ENCODE peak calls at places on chromosomes 1 and 21, in six cellular contexts. Q, G, L, U, V and W are unnamed samples. For H3K27me3, the result is how much of the 10 kb centered on the place peaks cover.

GRCh38 chr1:32063261-32063681 is 9.5 kb upstream of the TMEM39B start:
- DNase-seq in G (no peak), L (no peak), V (no peak), U (peak), Q (no peak), W (peak)

GRCh38 chr1:157370698-157371097 is 181.6 kb downstream of the FCRL5 start:
- DNase-seq in L (no peak), U (no peak), Q (no peak), G (no peak), V (no peak), W (no peak)

GRCh38 chr1:101283443-101283842 is 46.6 kb downstream of the S1PR1 start:
- DNase-seq in V (no peak), U (no peak), L (peak), Q (no peak), G (no peak), W (no peak)

GRCh38 chr1:27831568-27832410 is 1.2 kb downstream of the PPP1R8 start:
- DNase-seq in V (no peak), Q (no peak), G (no peak), L (peak), U (peak), W (no peak)

GRCh38 chr21:15740383-15740782 is 10.6 kb downstream of the USP25 start:
- DNase-seq in U (no peak), G (no peak), V (no peak), Q (no peak), L (no peak), W (no peak)

GRCh38 chr21:45465105-45465504 is 60.1 kb downstream of the COL18A1 start:
- DNase-seq in G (no peak), Q (no peak), V (no peak), L (no peak), U (no peak), W (no peak)

GRCh38 chr21:33864150-33864549 is 51.5 kb downstream of the ATP5PO start:
- DNase-seq in L (no peak), V (no peak), G (no peak), U (no peak), Q (no peak), W (no peak)

GRCh38 chr1:206800411-206800810 is 28.1 kb upstream of the IL10 start:
- DNase-seq in U (peak), V (no peak), Q (no peak), L (no peak), G (no peak), W (no peak)

GRCh38 chr1:176541663-176542062 is 78.7 kb downstream of the PAPPA2 start:
- DNase-seq in U (peak), L (no peak), G (no peak), Q (no peak), V (no peak), W (no peak)

GRCh38 chr1:60903591-60903990 is 178.8 kb upstream of the NFIA start:
- DNase-seq in G (no peak), V (peak), L (no peak), Q (no peak), U (no peak), W (no peak)

GRCh38 chr1:56180806-56181205 is 398.6 kb downstream of the PLPP3 start:
- DNase-seq in G (no peak), U (no peak), L (no peak), V (no peak), Q (no peak), W (peak)

GRCh38 chr1:43824795-43825194 is 108.8 kb upstream of the ARTN start:
- DNase-seq in U (no peak), G (no peak), Q (no peak), L (no peak), V (no peak), W (no peak)

GRCh38 chr1:20381045-20381641 is 90.5 kb downstream of the VWA5B1 start:
- DNase-seq in G (no peak), V (no peak), Q (no peak), L (no peak), U (no peak), W (no peak)

GRCh38 chr1:33338495-33339211 is 17.8 kb upstream of the A3GALT2 start:
- DNase-seq in G (peak), U (peak), L (peak), V (peak), Q (no peak), W (no peak)

GRCh38 chr1:44511769-44512168 is 106.7 kb downstream of the RNF220 start:
- DNase-seq in Q (no peak), G (no peak), U (no peak), L (no peak), V (no peak), W (no peak)

GRCh38 chr1:90504509-90504908 is 212.6 kb downstream of the BARHL2 start:
- DNase-seq in Q (no peak), V (no peak), L (no peak), U (no peak), G (no peak), W (no peak)

GRCh38 chr1:15760520-15761211 is 2.1 kb downstream of the FBLIM1 start:
- DNase-seq in V (no peak), U (peak), L (peak), G (peak), Q (no peak), W (no peak)

GRCh38 chr1:169601096-169601881 is 15.0 kb upstream of the F5 start:
- DNase-seq in V (no peak), Q (peak), L (peak), G (no peak), U (peak), W (peak)

GRCh38 chr1:198856601-198857000 is 217.8 kb downstream of the PTPRC start:
- DNase-seq in G (no peak), L (no peak), Q (no peak), V (no peak), U (no peak), W (no peak)

GRCh38 chr1:15426492-15427279 is 11.6 kb upstream of the CTRC start:
- DNase-seq in G (peak), Q (no peak), U (no peak), L (no peak), V (no peak), W (no peak)

GRCh38 chr1:210489491-210489890 is 160.8 kb downstream of the HHAT start:
- DNase-seq in U (no peak), Q (no peak), L (no peak), V (no peak), G (no peak), W (no peak)

GRCh38 chr21:42047821-42048613 is 23.1 kb upstream of the UMODL1 start:
- DNase-seq in U (peak), G (peak), Q (no peak), V (no peak), L (no peak), W (no peak)

GRCh38 chr1:20100632-20101355 is 18.5 kb downstream of the PLA2G2D start:
- DNase-seq in V (peak), L (peak), G (peak), U (peak), Q (no peak), W (peak)

GRCh38 chr1:53362270-53362669 is 34.4 kb upstream of the LRP8 start:
- DNase-seq in U (no peak), V (no peak), Q (no peak), G (no peak), L (peak), W (no peak)

GRCh38 chr1:32885691-32886011 is 640 bp upstream of the HPCA start:
- DNase-seq in Q (no peak), G (no peak), V (no peak), U (no peak), L (peak), W (no peak)

GRCh38 chr1:231550448-231550781 is 21.9 kb downstream of the TSNAX start:
- DNase-seq in L (peak), Q (no peak), G (peak), V (no peak), U (peak), W (no peak)

GRCh38 chr1:206633708-206634121 is 1.6 kb upstream of the DYRK3 start:
- DNase-seq in V (no peak), U (peak), L (peak), G (peak), Q (no peak), W (no peak)

GRCh38 chr1:228087771-228088251 is 5.3 kb downstream of the ARF1 start:
- DNase-seq in Q (no peak), G (no peak), U (peak), V (peak), L (no peak), W (no peak)

GRCh38 chr1:109392788-109393580 is 4.7 kb downstream of the SORT1 start:
- DNase-seq in G (peak), Q (no peak), L (no peak), U (no peak), V (peak), W (no peak)

DNA sequence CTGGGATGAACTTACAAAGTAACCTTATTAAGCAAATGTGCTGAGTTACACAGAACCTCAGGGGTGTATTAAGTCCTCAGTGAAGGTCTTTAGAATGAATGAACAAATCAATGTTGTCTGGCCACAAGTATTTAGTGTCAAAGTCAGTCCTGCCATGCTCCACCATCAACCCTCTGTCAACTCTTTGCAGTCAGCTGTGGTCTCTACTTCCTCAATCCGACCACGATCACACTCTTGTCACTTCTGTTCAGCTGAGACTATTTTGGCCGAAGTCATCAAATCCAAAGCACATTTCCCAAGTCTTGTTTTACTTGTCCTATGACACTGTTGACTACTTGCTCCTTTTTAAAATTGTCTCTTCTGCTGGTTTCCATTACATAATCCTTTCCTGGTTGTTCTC is 173.5 kb downstream of the ST6GALNAC5 start:
- DNase-seq in V (no peak), Q (no peak), G (no peak), L (no peak), U (no peak), W (no peak)
- TF ChIP-seq CTCF in V (no peak), Q (no peak), G (no peak), L (no peak), U (no peak), W (no peak)

DNA sequence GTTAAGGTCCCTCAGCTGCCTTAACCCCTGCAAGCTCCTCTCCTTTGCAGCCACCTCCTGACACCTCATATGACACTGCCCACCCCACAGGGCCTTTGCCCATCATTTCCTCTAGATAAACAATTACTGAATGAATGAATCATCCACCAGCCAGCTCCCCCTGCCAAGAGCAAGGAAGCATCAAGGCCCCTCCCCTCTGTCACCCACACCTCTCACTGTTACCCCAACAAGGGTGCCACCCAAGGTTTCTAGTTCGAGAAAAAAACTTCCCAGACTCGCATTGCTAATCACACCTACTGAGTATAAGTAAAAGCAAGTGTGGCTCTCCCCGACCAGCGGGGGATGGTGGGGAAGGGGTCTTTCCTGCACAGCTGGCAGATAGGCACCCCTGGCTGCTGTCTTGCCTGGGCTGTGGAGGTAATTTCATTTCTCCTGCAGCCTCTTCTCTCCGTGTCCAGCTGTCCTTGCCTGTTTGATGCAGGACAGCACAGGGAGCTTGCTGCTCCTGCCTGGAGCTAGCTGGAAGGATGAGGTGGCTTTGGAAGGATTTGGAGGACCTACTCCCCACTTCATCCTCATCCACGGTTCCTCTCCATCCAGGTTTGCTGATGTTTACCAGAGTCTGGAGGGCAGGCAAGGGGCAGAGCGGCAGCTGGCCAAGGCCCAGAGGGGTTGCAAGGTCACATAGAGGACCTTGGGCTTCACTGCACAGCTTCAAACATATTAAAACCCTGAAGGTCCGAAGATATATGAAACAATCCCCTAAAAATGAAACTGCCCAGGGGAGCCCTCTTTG is 33.1 kb upstream of the LBR start:
- DNase-seq in U (no peak), L (no peak), G (no peak), Q (no peak), V (no peak), W (no peak)
- H3K4me3 ChIP-seq in U (no peak), L (no peak), G (no peak), Q (no peak), V (no peak), W (no peak)

DNA sequence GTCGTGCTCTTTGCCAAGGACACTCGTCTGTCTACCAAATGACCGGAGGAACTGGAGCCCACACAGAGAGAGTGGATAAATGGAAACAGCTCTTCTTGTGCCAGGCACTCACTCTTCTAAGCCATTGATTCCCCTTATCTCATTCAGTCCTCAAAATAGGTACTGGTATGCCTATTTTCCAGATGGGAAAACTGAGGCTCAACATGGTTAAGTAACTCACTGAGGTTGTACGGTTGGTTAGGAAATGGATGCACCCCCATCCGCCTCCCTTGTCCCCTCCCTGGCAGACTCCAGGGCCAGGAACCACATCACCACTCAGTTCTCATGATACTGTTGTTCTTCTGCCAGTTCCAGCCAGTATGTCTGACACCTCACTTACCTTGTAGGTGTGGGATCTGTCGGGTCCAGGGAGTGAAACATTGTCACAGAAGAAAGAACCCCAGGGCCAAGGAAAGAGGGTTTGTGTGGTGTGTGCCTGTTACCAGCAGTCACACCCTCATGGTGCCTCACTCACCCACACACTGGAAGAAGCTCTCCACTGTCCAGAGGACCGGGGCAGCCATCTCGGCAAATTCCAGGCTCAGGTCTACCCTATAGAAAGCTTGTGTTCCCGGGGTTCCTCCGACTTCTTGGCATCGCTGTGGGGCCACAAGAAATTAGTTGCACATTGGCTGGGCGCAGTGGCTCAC is 58.8 kb upstream of the TARDBP start:
- DNase-seq in U (no peak), Q (no peak), G (no peak), V (no peak), L (no peak), W (no peak)
- H3K27me3 ChIP-seq in U (under half), Q (under half), G (under half), V (under half), L (under half), W (under half)

GRCh38 chr1:212514056-212514614 is 81.4 kb downstream of the NENF start:
- DNase-seq in Q (no peak), L (no peak), G (peak), V (peak), U (peak), W (no peak)
- TF ChIP-seq CTCF in Q (no peak), L (no peak), G (no peak), V (no peak), U (no peak), W (no peak)

GRCh38 chr1:235633220-235633540 is 16.4 kb downstream of the GNG4 start:
- DNase-seq in U (no peak), V (no peak), L (no peak), G (no peak), Q (no peak), W (no peak)
- H3K4me3 ChIP-seq in U (no peak), V (no peak), L (no peak), G (no peak), Q (no peak), W (no peak)

GRCh38 chr1:234123867-234124266 is 219.4 kb downstream of the SLC35F3 start:
- DNase-seq in G (no peak), U (no peak), L (no peak), Q (no peak), V (no peak), W (no peak)

GRCh38 chr1:234125283-234125682 is 220.8 kb downstream of the SLC35F3 start:
- DNase-seq in Q (no peak), V (no peak), G (peak), L (peak), U (peak), W (peak)

GRCh38 chr1:234120327-234120944 is 216.0 kb downstream of the SLC35F3 start:
- DNase-seq in U (no peak), G (no peak), L (no peak), Q (no peak), V (no peak), W (no peak)

GRCh38 chr1:234125714-234126113 is 221.2 kb downstream of the SLC35F3 start:
- DNase-seq in L (no peak), U (no peak), Q (no peak), V (no peak), G (no peak), W (no peak)
- H3K27me3 ChIP-seq in L (under half), U (under half), Q (under half), V (under half), G (under half), W (under half)